ENCODE peak calls at places on chromosomes 6 and 20, in six cellular contexts. One of them, this sample, is unnamed.
A peak's percentile ranks its signal among the peaks of the same experiment; 100 is the strongest.

GRCh38 chr20:21507275-21508229 is 6.3 kb downstream of the NKX2-2 start:
- DNase-seq in A549: no peak
- DNase-seq in dorsolateral prefrontal cortex: no peak
- DNase-seq in CD4-positive, alpha-beta T cell: no peak
- DNase-seq in PC-3: no peak
- DNase-seq in GM23338: peak; percentile 31
- DNase-seq in this sample: no peak

GRCh38 chr6:67615796-67616195 is 1019.3 kb upstream of the ADGRB3 start:
- DNase-seq in dorsolateral prefrontal cortex: no peak
- DNase-seq in CD4-positive, alpha-beta T cell: no peak
- DNase-seq in GM23338: no peak
- DNase-seq in A549: no peak
- DNase-seq in PC-3: peak; percentile 3
- DNase-seq in this sample: no peak

GRCh38 chr20:23749746-23750145 is 989 bp downstream of the CST1 start:
- DNase-seq in A549: no peak
- DNase-seq in GM23338: no peak
- DNase-seq in PC-3: no peak
- DNase-seq in CD4-positive, alpha-beta T cell: no peak
- DNase-seq in dorsolateral prefrontal cortex: no peak
- DNase-seq in this sample: no peak

GRCh38 chr6:12134581-12134980 is 122.5 kb downstream of the HIVEP1 start:
- DNase-seq in CD4-positive, alpha-beta T cell: no peak
- DNase-seq in dorsolateral prefrontal cortex: no peak
- DNase-seq in GM23338: no peak
- DNase-seq in A549: no peak
- DNase-seq in PC-3: no peak
- DNase-seq in this sample: no peak

GRCh38 chr6:89986650-89987074 is 92.4 kb downstream of the GJA10 start:
- DNase-seq in CD4-positive, alpha-beta T cell: no peak
- DNase-seq in GM23338: no peak
- DNase-seq in dorsolateral prefrontal cortex: no peak
- DNase-seq in A549: no peak
- DNase-seq in PC-3: peak; percentile 37
- DNase-seq in this sample: no peak

GRCh38 chr20:43690943-43691598 is 24.2 kb downstream of the MYBL2 start:
- DNase-seq in CD4-positive, alpha-beta T cell: no peak
- DNase-seq in PC-3: no peak
- DNase-seq in dorsolateral prefrontal cortex: no peak
- DNase-seq in A549: no peak
- DNase-seq in GM23338: no peak
- DNase-seq in this sample: no peak

GRCh38 chr6:26122402-26122792 is 35.2 kb downstream of the HFE start:
- DNase-seq in CD4-positive, alpha-beta T cell: no peak
- DNase-seq in PC-3: peak; percentile 41
- DNase-seq in GM23338: peak; percentile 68
- DNase-seq in dorsolateral prefrontal cortex: no peak
- DNase-seq in A549: peak; percentile 74
- DNase-seq in this sample: no peak

GRCh38 chr6:7624781-7625710 is 35.0 kb downstream of the SNRNP48 start:
- DNase-seq in PC-3: peak; percentile 14
- DNase-seq in GM23338: peak; percentile 24
- DNase-seq in CD4-positive, alpha-beta T cell: no peak
- DNase-seq in dorsolateral prefrontal cortex: no peak
- DNase-seq in A549: no peak
- DNase-seq in this sample: no peak

GRCh38 chr6:36127462-36128016 is 2.8 kb upstream of the MAPK13 start:
- DNase-seq in GM23338: no peak
- DNase-seq in PC-3: peak; percentile 64
- DNase-seq in dorsolateral prefrontal cortex: no peak
- DNase-seq in A549: peak; percentile 62
- DNase-seq in CD4-positive, alpha-beta T cell: no peak
- DNase-seq in this sample: no peak

GRCh38 chr20:1505361-1505760 is 14.1 kb upstream of the SIRPB2 start:
- DNase-seq in CD4-positive, alpha-beta T cell: no peak
- DNase-seq in PC-3: peak; percentile 98
- DNase-seq in GM23338: no peak
- DNase-seq in A549: peak; percentile 14
- DNase-seq in dorsolateral prefrontal cortex: no peak
- DNase-seq in this sample: no peak

GRCh38 chr6:139508023-139508422 is 133.6 kb upstream of the CITED2 start:
- DNase-seq in dorsolateral prefrontal cortex: no peak
- DNase-seq in A549: no peak
- DNase-seq in PC-3: no peak
- DNase-seq in GM23338: no peak
- DNase-seq in CD4-positive, alpha-beta T cell: no peak
- DNase-seq in this sample: no peak

GRCh38 chr20:844473-845225 is 11.1 kb downstream of the FAM110A start:
- DNase-seq in dorsolateral prefrontal cortex: peak; percentile 86
- DNase-seq in GM23338: peak; percentile 98
- DNase-seq in A549: peak; percentile 70
- DNase-seq in PC-3: peak; percentile 87
- DNase-seq in CD4-positive, alpha-beta T cell: peak; percentile 88
- DNase-seq in this sample: peak; percentile 65

GRCh38 chr6:51077967-51078518 is 259.4 kb downstream of the TFAP2B start:
- DNase-seq in A549: no peak
- DNase-seq in GM23338: peak; percentile 1
- DNase-seq in PC-3: peak; percentile 6
- DNase-seq in dorsolateral prefrontal cortex: no peak
- DNase-seq in CD4-positive, alpha-beta T cell: no peak
- DNase-seq in this sample: no peak

GRCh38 chr6:10416863-10417641 is 2.2 kb upstream of the TFAP2A start:
- DNase-seq in PC-3: no peak
- DNase-seq in GM23338: peak; percentile 94
- DNase-seq in dorsolateral prefrontal cortex: no peak
- DNase-seq in CD4-positive, alpha-beta T cell: no peak
- DNase-seq in A549: no peak
- DNase-seq in this sample: no peak

GRCh38 chr6:88575536-88575935 is 387.9 kb downstream of the RNGTT start:
- DNase-seq in dorsolateral prefrontal cortex: no peak
- DNase-seq in CD4-positive, alpha-beta T cell: no peak
- DNase-seq in A549: no peak
- DNase-seq in GM23338: no peak
- DNase-seq in PC-3: no peak
- DNase-seq in this sample: no peak

GRCh38 chr6:1312444-1313363 is 806 bp downstream of the FOXQ1 start:
- DNase-seq in GM23338: peak; percentile 71
- DNase-seq in PC-3: no peak
- DNase-seq in CD4-positive, alpha-beta T cell: no peak
- DNase-seq in A549: peak; percentile 44
- DNase-seq in dorsolateral prefrontal cortex: no peak
- DNase-seq in this sample: no peak

GRCh38 chr6:54988576-54988975 is 142.0 kb downstream of the FAM83B start:
- DNase-seq in PC-3: peak; percentile 57
- DNase-seq in CD4-positive, alpha-beta T cell: no peak
- DNase-seq in A549: no peak
- DNase-seq in GM23338: no peak
- DNase-seq in dorsolateral prefrontal cortex: no peak
- DNase-seq in this sample: no peak

GRCh38 chr6:73081955-73082354 is 143.3 kb downstream of the KHDC1L start:
- DNase-seq in CD4-positive, alpha-beta T cell: no peak
- DNase-seq in GM23338: peak; percentile 60
- DNase-seq in A549: no peak
- DNase-seq in dorsolateral prefrontal cortex: no peak
- DNase-seq in PC-3: no peak
- DNase-seq in this sample: no peak

GRCh38 chr6:99276747-99277146 is 72.7 kb downstream of the FAXC start:
- DNase-seq in A549: no peak
- DNase-seq in dorsolateral prefrontal cortex: no peak
- DNase-seq in CD4-positive, alpha-beta T cell: no peak
- DNase-seq in PC-3: peak; percentile 11
- DNase-seq in GM23338: no peak
- DNase-seq in this sample: no peak

GRCh38 chr6:4774715-4775590 is 1.3 kb upstream of the CDYL start:
- DNase-seq in CD4-positive, alpha-beta T cell: peak; percentile 2
- DNase-seq in A549: no peak
- DNase-seq in dorsolateral prefrontal cortex: no peak
- DNase-seq in GM23338: peak; percentile 61
- DNase-seq in PC-3: no peak
- DNase-seq in this sample: no peak

GRCh38 chr6:99933129-99933528 is 60.9 kb downstream of the MCHR2 start:
- DNase-seq in dorsolateral prefrontal cortex: no peak
- DNase-seq in A549: no peak
- DNase-seq in PC-3: peak; percentile 29
- DNase-seq in GM23338: no peak
- DNase-seq in CD4-positive, alpha-beta T cell: no peak
- DNase-seq in this sample: no peak

GRCh38 chr6:52160468-52161104 is 25.6 kb upstream of the IL17A start:
- DNase-seq in GM23338: no peak
- DNase-seq in A549: no peak
- DNase-seq in CD4-positive, alpha-beta T cell: no peak
- DNase-seq in dorsolateral prefrontal cortex: no peak
- DNase-seq in PC-3: no peak
- DNase-seq in this sample: no peak
- H3K27ac ChIP-seq in GM23338: no peak overlapping the region
- H3K27ac ChIP-seq in A549: no peak overlapping the region
- H3K27ac ChIP-seq in CD4-positive, alpha-beta T cell: no peak overlapping the region
- H3K27ac ChIP-seq in dorsolateral prefrontal cortex: no peak overlapping the region
- H3K27ac ChIP-seq in PC-3: no peak overlapping the region
- H3K27ac ChIP-seq in this sample: no peak overlapping the region

GRCh38 chr6:157670466-157671186 is 152.4 kb upstream of the SNX9 start:
- DNase-seq in PC-3: no peak
- DNase-seq in dorsolateral prefrontal cortex: no peak
- DNase-seq in GM23338: no peak
- DNase-seq in CD4-positive, alpha-beta T cell: no peak
- DNase-seq in A549: no peak
- DNase-seq in this sample: no peak
- H3K27ac ChIP-seq in PC-3: no peak overlapping the region
- H3K27ac ChIP-seq in dorsolateral prefrontal cortex: no peak overlapping the region
- H3K27ac ChIP-seq in GM23338: no peak overlapping the region
- H3K27ac ChIP-seq in CD4-positive, alpha-beta T cell: no peak overlapping the region
- H3K27ac ChIP-seq in A549: no peak overlapping the region
- H3K27ac ChIP-seq in this sample: peak overlapping the region; percentile 86

GRCh38 chr20:63783970-63784369 is 44.4 kb downstream of the SLC2A4RG start:
- DNase-seq in PC-3: no peak
- DNase-seq in A549: no peak
- DNase-seq in dorsolateral prefrontal cortex: no peak
- DNase-seq in GM23338: no peak
- DNase-seq in CD4-positive, alpha-beta T cell: no peak
- DNase-seq in this sample: no peak
- H3K27ac ChIP-seq in PC-3: no peak overlapping the region
- H3K27ac ChIP-seq in A549: no peak overlapping the region
- H3K27ac ChIP-seq in dorsolateral prefrontal cortex: peak overlapping the region; percentile 65
- H3K27ac ChIP-seq in GM23338: no peak overlapping the region
- H3K27ac ChIP-seq in CD4-positive, alpha-beta T cell: no peak overlapping the region
- H3K27ac ChIP-seq in this sample: no peak overlapping the region

GRCh38 chr20:36491901-36492617 is 49.3 kb upstream of the MYL9 start:
- DNase-seq in dorsolateral prefrontal cortex: no peak
- DNase-seq in A549: no peak
- DNase-seq in CD4-positive, alpha-beta T cell: peak; percentile 35
- DNase-seq in GM23338: no peak
- DNase-seq in PC-3: no peak
- DNase-seq in this sample: no peak
- H3K27ac ChIP-seq in dorsolateral prefrontal cortex: peak overlapping the region; percentile 75
- H3K27ac ChIP-seq in A549: peak overlapping the region; percentile 37
- H3K27ac ChIP-seq in CD4-positive, alpha-beta T cell: peak overlapping the region; percentile 71
- H3K27ac ChIP-seq in GM23338: peak overlapping the region; percentile 55
- H3K27ac ChIP-seq in PC-3: no peak overlapping the region
- H3K27ac ChIP-seq in this sample: peak overlapping the region; percentile 79

GRCh38 chr20:2653511-2654383 is 1.3 kb downstream of the NOP56 start:
- DNase-seq in A549: no peak
- DNase-seq in PC-3: no peak
- DNase-seq in GM23338: no peak
- DNase-seq in CD4-positive, alpha-beta T cell: no peak
- DNase-seq in dorsolateral prefrontal cortex: no peak
- DNase-seq in this sample: no peak

GRCh38 chr20:2656471-2657117 is 4.2 kb downstream of the NOP56 start:
- DNase-seq in dorsolateral prefrontal cortex: no peak
- DNase-seq in GM23338: no peak
- DNase-seq in CD4-positive, alpha-beta T cell: no peak
- DNase-seq in A549: no peak
- DNase-seq in PC-3: no peak
- DNase-seq in this sample: no peak

GRCh38 chr20:2655331-2656116 is 3.1 kb downstream of the NOP56 start:
- DNase-seq in GM23338: no peak
- DNase-seq in A549: no peak
- DNase-seq in dorsolateral prefrontal cortex: no peak
- DNase-seq in PC-3: no peak
- DNase-seq in CD4-positive, alpha-beta T cell: no peak
- DNase-seq in this sample: no peak

GRCh38 chr20:2654384-2654822 is 2.0 kb downstream of the NOP56 start:
- DNase-seq in PC-3: no peak
- DNase-seq in CD4-positive, alpha-beta T cell: no peak
- DNase-seq in GM23338: no peak
- DNase-seq in dorsolateral prefrontal cortex: no peak
- DNase-seq in A549: no peak
- DNase-seq in this sample: no peak

DNA sequence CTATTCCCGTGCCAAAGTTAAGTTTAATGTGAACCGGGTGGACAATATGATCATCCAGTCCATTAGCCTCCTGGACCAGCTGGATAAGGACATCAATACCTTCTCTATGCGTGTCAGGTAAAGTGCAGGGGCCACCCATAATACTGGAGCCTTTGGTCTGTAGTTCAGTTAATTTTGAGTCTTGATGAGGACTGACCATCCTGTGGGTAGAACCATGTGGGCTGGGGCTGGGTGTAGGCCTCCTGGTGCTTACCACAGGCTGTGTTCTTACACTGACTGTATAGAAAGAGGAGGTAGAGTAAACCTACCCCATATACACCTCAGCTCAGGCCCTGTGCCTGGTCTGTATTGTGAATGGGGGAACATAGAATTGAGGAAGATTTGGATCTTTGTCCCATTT is 2.4 kb downstream of the NOP56 start:
- DNase-seq in A549: no peak
- DNase-seq in GM23338: no peak
- DNase-seq in dorsolateral prefrontal cortex: no peak
- DNase-seq in PC-3: no peak
- DNase-seq in CD4-positive, alpha-beta T cell: no peak
- DNase-seq in this sample: no peak
- H3K27ac ChIP-seq in A549: peak overlapping the region; percentile 95
- H3K27ac ChIP-seq in GM23338: peak overlapping the region; percentile 85
- H3K27ac ChIP-seq in dorsolateral prefrontal cortex: no peak overlapping the region
- H3K27ac ChIP-seq in PC-3: no peak overlapping the region
- H3K27ac ChIP-seq in CD4-positive, alpha-beta T cell: peak overlapping the region; percentile 8
- H3K27ac ChIP-seq in this sample: no peak overlapping the region

GRCh38 chr20:59663513-59663890 is 59.2 kb downstream of the PHACTR3 start:
- DNase-seq in CD4-positive, alpha-beta T cell: no peak
- DNase-seq in A549: no peak
- DNase-seq in GM23338: no peak
- DNase-seq in dorsolateral prefrontal cortex: no peak
- DNase-seq in PC-3: no peak
- DNase-seq in this sample: no peak

GRCh38 chr20:59662856-59663512 is 58.6 kb downstream of the PHACTR3 start:
- DNase-seq in CD4-positive, alpha-beta T cell: no peak
- DNase-seq in A549: no peak
- DNase-seq in PC-3: no peak
- DNase-seq in GM23338: no peak
- DNase-seq in dorsolateral prefrontal cortex: no peak
- DNase-seq in this sample: no peak

GRCh38 chr20:59662161-59662560 is 57.8 kb downstream of the PHACTR3 start:
- DNase-seq in GM23338: no peak
- DNase-seq in PC-3: no peak
- DNase-seq in A549: no peak
- DNase-seq in dorsolateral prefrontal cortex: no peak
- DNase-seq in CD4-positive, alpha-beta T cell: no peak
- DNase-seq in this sample: no peak

GRCh38 chr20:59661621-59662020 is 57.3 kb downstream of the PHACTR3 start:
- DNase-seq in A549: no peak
- DNase-seq in PC-3: no peak
- DNase-seq in CD4-positive, alpha-beta T cell: no peak
- DNase-seq in dorsolateral prefrontal cortex: no peak
- DNase-seq in GM23338: no peak
- DNase-seq in this sample: no peak

GRCh38 chr20:59661141-59661540 is 56.8 kb downstream of the PHACTR3 start:
- DNase-seq in dorsolateral prefrontal cortex: no peak
- DNase-seq in CD4-positive, alpha-beta T cell: no peak
- DNase-seq in A549: no peak
- DNase-seq in GM23338: no peak
- DNase-seq in PC-3: no peak
- DNase-seq in this sample: no peak
- H3K27ac ChIP-seq in dorsolateral prefrontal cortex: peak overlapping the region; percentile 67
- H3K27ac ChIP-seq in CD4-positive, alpha-beta T cell: no peak overlapping the region
- H3K27ac ChIP-seq in A549: no peak overlapping the region
- H3K27ac ChIP-seq in GM23338: no peak overlapping the region
- H3K27ac ChIP-seq in PC-3: no peak overlapping the region
- H3K27ac ChIP-seq in this sample: no peak overlapping the region